ENCODE peak calls at places on chromosomes 4 and X, in nine cellular contexts. G is psoas muscle, D is B cell, E is coronary artery, K is cardiac muscle cell, M is astrocyte, U is left lung, J is Panc1, N is glutamatergic neuron. R is an unnamed sample.
A peak's percentile ranks its signal among the peaks of the same experiment; 100 is the strongest.

GRCh38 chr4:152310223-152310622 is 225.7 kb downstream of the FBXW7 start:
- DNase-seq in J (no peak), K (no peak), U (no peak), D (no peak), M (peak; percentile 89), N (no peak), G (no peak), E (no peak), R (no peak)

GRCh38 chr4:128483816-128484215 is 196.2 kb upstream of the PGRMC2 start:
- DNase-seq in G (no peak), M (peak; percentile 54), J (no peak), K (no peak), E (no peak), N (no peak), U (no peak), D (no peak), R (no peak)

GRCh38 chr4:111512081-111512774 is 633.0 kb upstream of the FAM241A start:
- DNase-seq in N (no peak), D (no peak), M (peak; percentile 94), E (no peak), G (no peak), J (no peak), U (no peak), K (no peak), R (no peak)

GRCh38 chr4:186144596-186145569 is 40.4 kb downstream of the FAM149A start:
- DNase-seq in M (peak; percentile 62), G (peak; percentile 71), E (peak; percentile 90), J (no peak), D (no peak), N (peak; percentile 90), K (peak; percentile 87), U (peak; percentile 50), R (peak; percentile 90)

GRCh38 chr4:79613269-79613995 is 205.4 kb upstream of the GK2 start:
- DNase-seq in U (no peak), E (no peak), K (no peak), N (no peak), J (no peak), D (no peak), G (no peak), M (no peak), R (no peak)

GRCh38 chr4:116531870-116532269 is 553.5 kb downstream of the TRAM1L1 start:
- DNase-seq in E (no peak), N (no peak), M (no peak), U (no peak), G (no peak), J (no peak), D (no peak), K (no peak), R (no peak)

GRCh38 chr4:176964116-176964691 is 171.5 kb upstream of the VEGFC start:
- DNase-seq in U (no peak), N (no peak), E (no peak), J (no peak), M (no peak), G (no peak), K (no peak), D (no peak), R (no peak)

GRCh38 chrX:133254666-133255065 is 36.5 kb upstream of the TFDP3 start:
- DNase-seq in U (no peak), G (no peak), D (no peak), N (no peak), E (no peak), K (no peak), J (no peak), M (peak; percentile 49), R (no peak)

GRCh38 chrX:133986008-133986683 is 752 bp upstream of the GPC3 start:
- DNase-seq in E (no peak), K (no peak), D (no peak), N (no peak), J (no peak), U (no peak), G (no peak), M (no peak), R (no peak)

GRCh38 chr4:2218436-2218835 is 23.5 kb downstream of the HAUS3 start:
- DNase-seq in J (no peak), N (no peak), G (no peak), U (no peak), M (no peak), E (no peak), K (no peak), D (no peak), R (no peak)

GRCh38 chrX:39633293-39633692 is 464.5 kb downstream of the BCOR start:
- DNase-seq in K (no peak), J (no peak), D (no peak), U (no peak), N (peak; percentile 49), M (peak; percentile 66), E (no peak), G (no peak), R (no peak)

GRCh38 chrX:133776072-133776471 is 209.3 kb downstream of the GPC3 start:
- DNase-seq in U (no peak), N (peak; percentile 56), J (no peak), G (no peak), D (peak; percentile 18), E (no peak), K (peak; percentile 31), M (no peak), R (peak; percentile 57)

GRCh38 chr4:186845137-186845842 is 121.6 kb upstream of the FAT1 start:
- DNase-seq in G (no peak), D (no peak), K (no peak), N (no peak), E (no peak), U (no peak), M (peak; percentile 96), J (peak; percentile 58), R (no peak)

GRCh38 chrX:31962256-31962655 is 890.4 kb upstream of the FTHL17 start:
- DNase-seq in E (no peak), D (no peak), K (no peak), U (no peak), M (no peak), J (no peak), N (no peak), G (no peak), R (no peak)

GRCh38 chr4:77012726-77013125 is 63.1 kb downstream of the CCNI start:
- DNase-seq in K (no peak), M (no peak), J (no peak), E (no peak), D (no peak), N (no peak), G (no peak), U (no peak), R (no peak)

GRCh38 chrX:41889317-41890025 is 33.9 kb downstream of the CASK start:
- DNase-seq in U (no peak), N (no peak), K (no peak), M (peak; percentile 45), J (peak; percentile 10), E (no peak), D (no peak), G (no peak), R (no peak)

GRCh38 chr4:1056671-1057402 is 45.4 kb downstream of the FGFRL1 start:
- DNase-seq in K (no peak), E (peak; percentile 56), N (no peak), M (no peak), D (no peak), U (no peak), J (no peak), G (no peak), R (no peak)

GRCh38 chrX:141662781-141663180 is 35.8 kb downstream of the SPANXD start:
- DNase-seq in N (no peak), D (no peak), K (no peak), U (no peak), E (no peak), M (peak; percentile 20), G (no peak), J (no peak), R (no peak)

GRCh38 chrX:46386511-46386910 is 158.7 kb downstream of the ZNF674 start:
- DNase-seq in N (no peak), U (no peak), G (no peak), D (no peak), M (no peak), J (no peak), E (no peak), K (no peak), R (no peak)

DNA sequence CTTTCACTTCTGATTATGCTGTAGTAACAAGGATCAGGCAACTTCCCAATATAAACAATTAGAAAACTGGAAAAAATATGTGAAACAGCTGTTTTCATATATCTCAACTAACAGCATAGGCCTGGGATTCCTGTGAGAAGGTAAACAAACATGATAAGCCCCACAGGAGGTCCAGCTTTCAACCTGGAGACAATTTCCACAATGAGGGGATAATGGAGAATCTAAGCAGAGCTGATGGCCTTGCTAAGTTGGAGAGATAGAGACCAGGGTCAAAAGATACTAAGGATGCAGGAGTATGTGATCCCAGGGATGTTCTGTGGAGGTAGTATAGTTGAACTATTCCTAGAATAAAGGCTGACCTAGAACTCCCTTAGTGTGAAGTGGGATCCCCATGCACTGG is 452.3 kb upstream of the ACTRT1 start:
- DNase-seq in N (no peak), J (no peak), U (no peak), E (no peak), K (no peak), G (no peak), M (no peak), D (no peak), R (no peak)
- TF ChIP-seq CTCF in N (no peak), J (no peak), U (no peak), E (no peak), K (no peak), G (no peak), M (no peak), D (no peak), R (no peak)

GRCh38 chr4:153773236-153773690 is 13.4 kb upstream of the RNF175 start:
- DNase-seq in J (no peak), N (no peak), K (no peak), M (no peak), D (no peak), U (no peak), E (no peak), G (no peak), R (no peak)
- TF ChIP-seq CTCF in J (peak; percentile 8), N (no peak), K (no peak), M (no peak), D (no peak), U (no peak), E (no peak), G (no peak), R (no peak)

DNA sequence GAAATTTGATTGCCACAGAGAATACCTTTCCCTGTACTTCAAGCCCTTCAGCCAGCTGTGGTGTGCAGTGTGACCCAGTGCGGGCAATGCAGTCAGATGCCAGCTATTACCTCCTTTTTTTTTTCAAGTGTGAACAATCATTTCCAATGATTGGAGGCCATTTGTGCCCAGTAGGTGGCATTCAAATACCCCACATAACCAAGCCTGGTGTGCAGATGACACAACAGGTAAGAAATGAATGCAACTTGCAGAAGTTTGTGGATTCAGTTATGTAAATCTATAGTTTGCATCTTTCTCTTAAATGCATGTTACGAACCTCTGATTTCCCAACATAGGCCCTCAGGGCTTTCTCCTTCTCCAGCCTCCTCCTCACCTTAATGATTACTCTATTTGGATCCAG is 98.0 kb downstream of the CLCN4 start:
- DNase-seq in U (no peak), G (no peak), D (no peak), N (no peak), J (no peak), M (no peak), E (no peak), K (no peak), R (no peak)
- TF ChIP-seq CTCF in U (no peak), G (no peak), D (no peak), N (no peak), J (peak; percentile 24), M (no peak), E (no peak), K (no peak), R (no peak)

DNA sequence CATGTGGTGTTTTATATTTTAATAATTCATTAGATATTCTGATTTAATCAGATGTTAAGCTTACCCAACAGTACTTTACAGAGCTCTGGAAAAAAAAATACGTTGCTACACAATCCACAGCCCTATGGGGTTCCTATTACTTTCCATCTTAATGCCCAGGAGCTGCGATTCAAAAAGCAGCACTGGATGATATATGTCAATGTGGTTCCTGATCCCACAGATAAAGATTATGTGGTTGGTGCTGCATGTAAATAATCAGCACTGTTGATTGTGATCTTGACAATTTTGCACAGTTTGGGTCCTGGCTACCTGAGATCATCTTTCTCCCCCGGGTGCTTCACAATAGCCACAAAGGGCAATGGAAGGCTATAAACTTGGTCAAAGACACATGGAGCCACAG is 72.7 kb upstream of the DCLK2 start:
- DNase-seq in D (no peak), J (no peak), E (no peak), G (no peak), U (no peak), N (no peak), K (no peak), M (no peak), R (no peak)
- TF ChIP-seq CTCF in D (no peak), J (no peak), E (no peak), G (no peak), U (no peak), N (no peak), K (no peak), M (no peak), R (no peak)

R was measured in nephron progenitor cell.